ENCODE peak calls at places on chromosome 16, in five cellular contexts. F is CD4-positive, alpha-beta T cell; A is Kasumi-1; R is stromal cell of bone marrow; S is Calu3. J is an unnamed sample.
A peak's percentile ranks its signal among the peaks of the same experiment; 100 is the strongest.

GRCh38 chr16:11673091-11674000 is 5.1 kb downstream of the SNN start:
- DNase-seq in R (no peak), F (no peak), S (no peak), A (no peak), J (no peak)

GRCh38 chr16:48393843-48394703 is 8.9 kb upstream of the SIAH1 start:
- DNase-seq in S (no peak), A (no peak), F (no peak), R (peak; percentile 88), J (no peak)

GRCh38 chr16:87954361-87954760 is 3.1 kb downstream of the BANP start:
- DNase-seq in F (no peak), S (no peak), A (no peak), R (no peak), J (no peak)

GRCh38 chr16:58628845-58629680 is 563 bp downstream of the CNOT1 start:
- DNase-seq in A (peak; percentile 43), S (peak; percentile 35), F (peak; percentile 27), R (no peak), J (no peak)

GRCh38 chr16:1713933-1714332 is 7.9 kb downstream of the MAPK8IP3 start:
- DNase-seq in R (no peak), F (no peak), S (no peak), A (no peak), J (no peak)

GRCh38 chr16:3793161-3793576 is 75.8 kb upstream of the TRAP1 start:
- DNase-seq in F (no peak), S (no peak), A (no peak), R (peak; percentile 33), J (no peak)

GRCh38 chr16:86120982-86121242 is 221.9 kb downstream of the IRF8 start:
- DNase-seq in S (no peak), F (no peak), R (no peak), A (no peak), J (no peak)

GRCh38 chr16:1093284-1094123 is 2.5 kb downstream of the C1QTNF8 start:
- DNase-seq in F (no peak), S (no peak), A (no peak), R (no peak), J (no peak)

GRCh38 chr16:76976101-76976500 is 214.9 kb upstream of the MON1B start:
- DNase-seq in S (no peak), A (no peak), F (no peak), R (no peak), J (no peak)

J was measured in KG1.